ENCODE peak calls at places on chromosomes 6 and 20, in seven cellular contexts. S, M, Y, X, C, F and H are unnamed samples.

GRCh38 chr6:35795453-35796071 is 1.6 kb downstream of the CLPS start:
- DNase-seq in X (no peak), C (no peak), M (no peak), S (no peak), Y (no peak), F (no peak), H (no peak)

GRCh38 chr6:11791354-11792107 is 12.9 kb upstream of the ADTRP start:
- DNase-seq in S (no peak), M (peak), Y (no peak), C (no peak), F (no peak), X (no peak), H (no peak)

GRCh38 chr6:90304308-90304707 is 7.7 kb upstream of the BACH2 start:
- DNase-seq in S (no peak), C (no peak), M (no peak), X (no peak), Y (no peak), F (no peak), H (no peak)

GRCh38 chr6:20877008-20877937 is 343.0 kb downstream of the CDKAL1 start:
- DNase-seq in M (peak), X (peak), F (no peak), S (peak), C (peak), Y (no peak), H (peak)

GRCh38 chr6:132456700-132457143 is 55.4 kb upstream of the MOXD1 start:
- DNase-seq in Y (no peak), F (no peak), C (no peak), S (peak), M (peak), X (no peak), H (peak)

GRCh38 chr20:58682656-58683055 is 9.9 kb upstream of the NPEPL1 start:
- DNase-seq in C (no peak), M (no peak), S (no peak), F (no peak), Y (no peak), X (no peak), H (no peak)

GRCh38 chr6:110039996-110040383 is 61.9 kb downstream of the GPR6 start:
- DNase-seq in X (peak), C (peak), Y (peak), M (peak), S (no peak), F (peak), H (no peak)

GRCh38 chr20:61253264-61253639 is 1.2 kb downstream of the CDH4 start:
- DNase-seq in F (no peak), X (peak), M (no peak), Y (no peak), C (no peak), S (peak), H (no peak)

GRCh38 chr6:109872968-109873545 is 105.1 kb upstream of the GPR6 start:
- DNase-seq in F (no peak), Y (no peak), M (no peak), C (no peak), X (no peak), S (no peak), H (no peak)

GRCh38 chr20:45833883-45834796 is 541 bp downstream of the SNX21 start:
- DNase-seq in C (no peak), F (no peak), M (peak), Y (no peak), S (peak), X (peak), H (peak)

GRCh38 chr6:29797966-29798365 is 29.7 kb upstream of the HLA-G start:
- DNase-seq in Y (no peak), M (no peak), C (no peak), F (no peak), X (no peak), S (no peak), H (no peak)

GRCh38 chr6:111685058-111685457 is 79.4 kb upstream of the TRAF3IP2 start:
- DNase-seq in C (no peak), F (no peak), X (no peak), Y (no peak), M (no peak), S (no peak), H (no peak)

GRCh38 chr6:64012351-64013060 is 376.9 kb downstream of the PHF3 start:
- DNase-seq in Y (no peak), S (peak), F (no peak), X (peak), C (peak), M (peak), H (no peak)

GRCh38 chr6:5139828-5140771 is 55.0 kb downstream of the PPP1R3G start:
- DNase-seq in Y (no peak), S (no peak), C (no peak), X (no peak), F (no peak), M (no peak), H (no peak)

GRCh38 chr6:13378669-13379590 is 50.6 kb upstream of the TBC1D7 start:
- DNase-seq in S (no peak), M (peak), Y (no peak), X (peak), F (no peak), C (no peak), H (no peak)

GRCh38 chr6:18432180-18432579 is 45.0 kb downstream of the RNF144B start:
- DNase-seq in X (peak), C (peak), M (no peak), F (no peak), Y (no peak), S (no peak), H (no peak)

GRCh38 chr20:10832146-10832545 is 158.3 kb upstream of the JAG1 start:
- DNase-seq in S (no peak), C (peak), M (no peak), Y (no peak), X (no peak), F (no peak), H (no peak)

GRCh38 chr6:139373154-139373927 is 1.1 kb downstream of the CITED2 start:
- DNase-seq in F (peak), Y (peak), C (peak), X (peak), M (peak), S (peak), H (peak)

GRCh38 chr6:21560249-21560648 is 33.3 kb upstream of the SOX4 start:
- DNase-seq in X (no peak), S (no peak), Y (no peak), M (no peak), C (no peak), F (no peak), H (no peak)

GRCh38 chr6:43432009-43432945 is 4.9 kb downstream of the ABCC10 start:
- DNase-seq in S (no peak), F (no peak), C (no peak), X (no peak), M (no peak), Y (no peak), H (no peak)